ENCODE peak calls at places on chromosomes 4 and X, in six cellular contexts. X is H1, M is HCT116, J is mammary epithelial cell, B is fibroblast of lung, C is GM23338. I is an unnamed sample. For H4K20me1, the result is how much of the 10 kb centered on the place peaks cover.

GRCh38 chr4:169530048-169530447 is 82.3 kb downstream of the NEK1 start:
- DNase-seq in X (no peak), M (no peak), J (peak), B (no peak), C (no peak), I (no peak)

GRCh38 chr4:150591284-150591874 is 9.4 kb downstream of the MAB21L2 start:
- DNase-seq in X (no peak), M (no peak), J (no peak), B (no peak), C (peak), I (peak)

GRCh38 chr4:96164814-96165351 is 325.0 kb downstream of the PDHA2 start:
- DNase-seq in X (no peak), M (no peak), J (peak), B (peak), C (no peak), I (no peak)

GRCh38 chrX:23904096-23904495 is 3.6 kb downstream of the APOO start:
- DNase-seq in X (no peak), M (no peak), J (peak), B (peak), C (no peak), I (no peak)

GRCh38 chrX:111671668-111672067 is 9.3 kb upstream of the ALG13 start:
- DNase-seq in X (no peak), M (no peak), J (no peak), B (no peak), C (no peak), I (no peak)

GRCh38 chr4:80926446-80926845 is 104.1 kb upstream of the BMP3 start:
- DNase-seq in X (no peak), M (no peak), J (no peak), B (peak), C (no peak), I (no peak)

GRCh38 chr4:102564399-102564921 is 63.3 kb downstream of the NFKB1 start:
- DNase-seq in X (no peak), M (no peak), J (peak), B (peak), C (no peak), I (no peak)

GRCh38 chrX:150062292-150063137 is 124.2 kb upstream of the EOLA2 start:
- DNase-seq in X (no peak), M (no peak), J (no peak), B (peak), C (no peak), I (no peak)

GRCh38 chr4:68346461-68346860 is 3.4 kb downstream of the YTHDC1 start:
- DNase-seq in X (no peak), M (no peak), J (peak), B (peak), C (no peak), I (peak)

GRCh38 chr4:68342139-68342538 is 7.8 kb downstream of the YTHDC1 start:
- DNase-seq in X (no peak), M (no peak), J (peak), B (peak), C (peak), I (peak)

GRCh38 chr4:68344785-68345184 is 5.1 kb downstream of the YTHDC1 start:
- DNase-seq in X (no peak), M (no peak), J (no peak), B (no peak), C (no peak), I (no peak)

GRCh38 chr4:68347845-68348244 is 2.0 kb downstream of the YTHDC1 start:
- DNase-seq in X (no peak), M (no peak), J (no peak), B (no peak), C (no peak), I (no peak)

GRCh38 chr4:68344049-68344448 is 5.8 kb downstream of the YTHDC1 start:
- DNase-seq in X (no peak), M (no peak), J (peak), B (no peak), C (no peak), I (no peak)
- H4K20me1 ChIP-seq in X (under half), M (under half), J (under half), B (under half), C (half or more), I (half or more)

GRCh38 chrX:141221611-141222010 is 20.7 kb downstream of the SPANXC start:
- DNase-seq in X (no peak), M (no peak), J (no peak), B (peak), C (no peak), I (no peak)

GRCh38 chrX:141220342-141221008 is 21.8 kb downstream of the SPANXC start:
- DNase-seq in X (no peak), M (no peak), J (peak), B (peak), C (no peak), I (peak)
- H2AFZ ChIP-seq in X (no peak), M (no peak), J (peak), B (no peak), C (no peak), I (no peak)

DNA sequence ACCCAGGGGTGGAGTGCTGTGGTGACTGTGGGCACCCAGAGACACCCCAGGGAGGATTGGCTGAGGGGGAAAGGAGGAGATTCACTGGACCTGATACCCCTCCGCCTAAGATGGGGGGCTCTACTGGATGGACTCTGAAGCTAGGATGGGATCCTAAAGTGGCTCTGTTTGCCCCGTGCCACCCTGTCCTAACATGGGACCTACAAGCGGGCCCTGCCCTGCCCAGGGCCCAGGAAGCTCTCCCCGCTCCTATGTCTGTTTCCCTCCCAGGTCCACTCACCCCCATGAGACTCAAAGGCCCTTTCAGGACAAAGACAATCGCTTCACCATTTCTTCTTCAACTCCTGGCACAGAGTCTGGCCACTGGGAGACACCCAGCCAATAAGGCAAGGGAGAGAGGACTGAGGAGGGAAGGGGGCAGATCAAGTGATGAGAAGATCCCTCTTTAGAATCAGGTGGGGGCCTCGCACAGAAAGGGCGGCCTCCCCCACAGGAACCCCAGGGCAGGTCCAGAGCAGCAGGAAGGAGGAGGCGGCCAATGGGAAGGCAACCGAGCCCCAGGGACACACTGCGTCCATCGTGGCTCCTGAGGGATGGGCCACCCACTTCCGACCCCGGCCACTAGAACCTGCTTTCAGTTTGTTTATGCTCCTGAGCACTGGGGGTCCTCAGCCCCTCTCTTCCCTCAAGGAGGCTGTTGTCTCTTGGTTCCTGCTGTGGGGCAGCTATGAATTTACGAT is 155.4 kb downstream of the AFAP1 start:
- DNase-seq in X (no peak), M (no peak), J (no peak), B (no peak), C (no peak), I (no peak)
- H4K20me1 ChIP-seq in X (under half), M (under half), J (under half), B (under half), C (under half), I (under half)

GRCh38 chr4:38664704-38665401 is 854 bp downstream of the KLF3 start:
- DNase-seq in X (no peak), M (no peak), J (peak), B (peak), C (peak), I (peak)

GRCh38 chr4:38665846-38666490 is 2.0 kb downstream of the KLF3 start:
- DNase-seq in X (no peak), M (no peak), J (no peak), B (no peak), C (no peak), I (no peak)

GRCh38 chr4:38669233-38669632 is 5.2 kb downstream of the KLF3 start:
- DNase-seq in X (no peak), M (no peak), J (no peak), B (peak), C (no peak), I (no peak)

GRCh38 chr4:38668203-38668602 is 4.2 kb downstream of the KLF3 start:
- DNase-seq in X (no peak), M (no peak), J (no peak), B (no peak), C (no peak), I (no peak)

GRCh38 chr4:38667005-38667771 is 3.2 kb downstream of the KLF3 start:
- DNase-seq in X (peak), M (peak), J (peak), B (peak), C (peak), I (peak)
- H2AFZ ChIP-seq in X (no peak), M (no peak), J (no peak), B (no peak), C (no peak), I (no peak)

DNA sequence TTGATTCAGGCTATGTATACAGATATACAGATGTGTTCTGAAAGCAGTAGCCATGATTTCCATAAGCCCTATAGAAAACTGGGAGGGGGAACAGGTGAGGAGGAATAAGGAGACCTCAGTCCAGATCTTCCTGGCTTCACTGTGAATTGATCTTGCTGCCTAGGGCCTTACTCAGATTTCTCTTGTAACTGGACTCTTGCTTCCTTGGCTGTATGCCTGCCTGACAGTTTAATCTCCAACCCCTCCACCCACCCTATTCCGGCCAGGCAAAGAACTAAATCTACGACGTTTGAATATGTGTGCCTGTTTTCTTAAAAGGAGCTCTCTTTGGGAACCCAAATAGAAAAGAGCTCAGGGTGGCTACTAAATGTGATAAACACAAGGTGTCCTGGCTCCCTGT is 173.0 kb downstream of the GPC3 start:
- DNase-seq in X (no peak), M (no peak), J (no peak), B (no peak), C (no peak), I (no peak)
- H4K20me1 ChIP-seq in X (under half), M (under half), J (under half), B (under half), C (under half), I (under half)

DNA sequence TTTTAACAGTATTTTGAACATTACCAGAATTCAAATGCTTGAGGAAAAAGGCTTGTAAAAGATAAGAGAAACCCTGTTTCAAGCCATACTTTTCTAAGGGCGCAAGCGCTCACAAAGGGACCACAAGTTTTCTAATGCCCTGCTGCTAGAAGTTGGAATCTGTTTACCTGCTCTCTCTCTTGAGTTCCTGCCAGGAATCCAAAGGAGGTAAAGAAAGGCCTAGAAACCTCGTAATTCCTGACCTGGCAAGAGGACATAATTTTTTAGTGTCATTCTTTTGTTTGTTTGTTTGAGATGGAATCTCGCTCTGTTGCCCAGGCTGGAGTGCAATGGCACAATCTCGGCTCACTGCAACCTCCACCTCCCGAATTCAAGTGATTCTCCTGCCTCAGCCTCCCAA is 1.4 kb upstream of the FUNDC1 start:
- DNase-seq in X (no peak), M (no peak), J (no peak), B (no peak), C (no peak), I (no peak)
- H2AFZ ChIP-seq in X (no peak), M (no peak), J (no peak), B (no peak), C (no peak), I (no peak)

DNA sequence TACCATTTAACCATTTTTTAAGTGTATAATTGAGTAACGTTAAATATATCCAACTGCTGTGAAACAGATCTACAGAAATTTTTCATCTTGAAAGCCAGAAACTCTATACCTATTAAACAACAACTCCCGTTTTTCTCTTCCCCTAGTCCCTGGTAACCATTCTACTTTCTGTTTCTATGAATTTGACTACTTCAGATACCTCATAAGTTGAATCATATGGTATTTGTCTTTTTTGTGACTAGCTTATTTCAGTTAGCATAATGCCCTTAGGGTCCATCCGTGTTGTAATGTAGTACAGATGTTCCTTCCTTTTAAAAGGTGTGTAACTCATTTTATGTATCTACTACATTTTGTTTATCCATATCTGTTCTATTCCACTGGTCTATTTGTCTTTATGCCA is 48.7 kb downstream of the STAG2 start:
- DNase-seq in X (no peak), M (no peak), J (peak), B (no peak), C (no peak), I (no peak)
- H4K20me1 ChIP-seq in X (under half), M (under half), J (under half), B (under half), C (under half), I (half or more)

GRCh38 chr4:173866289-173866688 is 336.3 kb upstream of the HAND2 start:
- DNase-seq in X (no peak), M (no peak), J (no peak), B (no peak), C (no peak), I (no peak)

DNA sequence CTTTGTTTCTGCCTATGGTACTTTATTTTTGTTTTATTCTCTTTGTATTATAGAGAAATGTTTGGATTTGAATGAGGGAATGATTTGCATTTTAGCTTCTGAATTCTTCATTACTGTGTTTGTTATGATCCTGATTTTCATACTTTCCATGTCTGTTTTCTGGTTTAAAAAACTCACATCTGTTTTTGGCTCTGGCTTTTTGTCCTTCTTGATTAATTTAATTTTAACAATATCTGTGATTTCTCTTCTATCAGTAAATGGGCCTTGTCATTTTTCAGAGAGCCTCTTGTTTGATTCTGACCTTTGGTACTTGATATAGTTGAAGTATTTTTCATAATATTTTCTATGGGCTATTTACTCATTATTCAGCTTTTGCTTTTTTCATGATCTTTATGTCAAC is 341.6 kb upstream of the HAND2 start:
- DNase-seq in X (no peak), M (no peak), J (no peak), B (no peak), C (no peak), I (no peak)
- H2AFZ ChIP-seq in X (no peak), M (no peak), J (no peak), B (no peak), C (no peak), I (no peak)

DNA sequence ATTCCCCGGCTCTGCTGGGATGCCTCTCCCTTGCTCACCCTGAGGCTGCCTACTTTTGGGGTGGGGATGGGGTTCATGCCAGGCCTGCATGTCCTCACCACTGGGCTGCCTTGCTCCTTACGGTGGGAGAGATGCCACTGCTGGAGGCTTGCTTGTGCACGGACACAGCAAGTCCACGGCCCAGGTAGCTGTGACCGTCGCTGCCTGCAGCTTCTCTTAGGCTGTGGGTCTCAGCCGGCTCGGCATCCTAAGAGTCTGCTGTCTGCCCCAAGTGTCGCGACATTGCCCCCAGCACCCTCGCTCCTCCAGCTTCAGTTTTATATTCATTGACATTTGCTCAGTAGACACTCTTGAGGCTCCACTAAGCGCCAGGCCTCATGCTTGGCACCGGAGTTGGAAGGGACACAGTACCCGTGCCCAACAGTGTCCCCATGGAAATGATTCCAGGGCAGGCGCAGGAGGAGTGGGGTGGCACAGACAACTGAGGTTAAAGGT is 58.3 kb downstream of the TBC1D14 start:
- DNase-seq in X (no peak), M (no peak), J (no peak), B (no peak), C (no peak), I (no peak)
- H4K20me1 ChIP-seq in X (under half), M (under half), J (under half), B (under half), C (under half), I (under half)

I was measured in hepatocyte.